ENCODE peak calls at places on chromosomes 4 and X, in five cellular contexts. F is NT2/D1, L is H1, J is GM12878, V is HepG2. S is an unnamed sample.

GRCh38 chrX:150690126-150690525 is 3.1 kb upstream of the MTMR1 start:
- DNase-seq in F (no peak), L (no peak), J (no peak), V (no peak), S (no peak)

GRCh38 chrX:123884809-123885408 is 25.1 kb downstream of the XIAP start:
- DNase-seq in F (peak), L (no peak), J (no peak), V (peak), S (peak)

GRCh38 chr4:86940176-86940575 is 5.4 kb downstream of the AFF1 start:
- DNase-seq in F (no peak), L (no peak), J (no peak), V (no peak), S (no peak)

GRCh38 chr4:78800965-78801364 is 24.8 kb downstream of the BMP2K start:
- DNase-seq in F (no peak), L (no peak), J (no peak), V (no peak), S (no peak)

GRCh38 chr4:66430856-66431255 is 760.6 kb upstream of the EPHA5 start:
- DNase-seq in F (peak), L (no peak), J (no peak), V (no peak), S (no peak)

GRCh38 chrX:13487731-13488505 is 81.5 kb upstream of the EGFL6 start:
- DNase-seq in F (peak), L (peak), J (peak), V (peak), S (peak)

GRCh38 chr4:137676357-137676998 is 144.2 kb upstream of the PCDH18 start:
- DNase-seq in F (no peak), L (no peak), J (no peak), V (no peak), S (no peak)

GRCh38 chrX:51395807-51396728 is 63.4 kb downstream of the NUDT10 start:
- DNase-seq in F (no peak), L (peak), J (no peak), V (no peak), S (peak)

GRCh38 chr4:17814140-17814539 is 3.4 kb downstream of the NCAPG start:
- DNase-seq in F (no peak), L (no peak), J (no peak), V (no peak), S (no peak)

GRCh38 chrX:30504309-30504708 is 73.3 kb downstream of the TASL start:
- DNase-seq in F (no peak), L (no peak), J (peak), V (peak), S (peak)

GRCh38 chrX:38701073-38701472 is 100.2 kb upstream of the MID1IP1 start:
- DNase-seq in F (peak), L (no peak), J (no peak), V (no peak), S (no peak)

GRCh38 chr4:677431-678293 is 3.3 kb downstream of the MYL5 start:
- DNase-seq in F (no peak), L (no peak), J (no peak), V (peak), S (no peak)

GRCh38 chr4:66235876-66236275 is 565.6 kb upstream of the EPHA5 start:
- DNase-seq in F (no peak), L (no peak), J (no peak), V (no peak), S (no peak)

GRCh38 chrX:68835468-68835867 is 6.6 kb downstream of the EFNB1 start:
- DNase-seq in F (no peak), L (peak), J (no peak), V (no peak), S (no peak)

GRCh38 chr4:98687876-98688275 is 29.5 kb upstream of the TSPAN5 start:
- DNase-seq in F (no peak), L (no peak), J (no peak), V (no peak), S (no peak)

GRCh38 chr4:153634737-153635353 is 49.2 kb upstream of the TLR2 start:
- DNase-seq in F (no peak), L (no peak), J (no peak), V (peak), S (peak)

GRCh38 chr4:36348403-36348938 is 67.1 kb downstream of the DTHD1 start:
- DNase-seq in F (no peak), L (no peak), J (peak), V (no peak), S (no peak)

GRCh38 chr4:151672996-151673395 is 87.8 kb downstream of the GATB start:
- DNase-seq in F (no peak), L (no peak), J (no peak), V (no peak), S (no peak)

GRCh38 chr4:114694770-114695169 is 96.2 kb downstream of the UGT8 start:
- DNase-seq in F (peak), L (no peak), J (peak), V (peak), S (peak)

GRCh38 chrX:65035451-65035779 is 59.2 kb upstream of the ZC4H2 start:
- DNase-seq in F (peak), L (peak), J (no peak), V (no peak), S (no peak)

GRCh38 chr4:105092768-105093167 is 53.9 kb upstream of the TET2 start:
- DNase-seq in F (no peak), L (no peak), J (no peak), V (no peak), S (no peak)

GRCh38 chr4:105092356-105092755 is 54.3 kb upstream of the TET2 start:
- DNase-seq in F (no peak), L (no peak), J (no peak), V (no peak), S (no peak)

GRCh38 chr4:105093975-105094374 is 52.7 kb upstream of the TET2 start:
- DNase-seq in F (no peak), L (no peak), J (no peak), V (no peak), S (no peak)

DNA sequence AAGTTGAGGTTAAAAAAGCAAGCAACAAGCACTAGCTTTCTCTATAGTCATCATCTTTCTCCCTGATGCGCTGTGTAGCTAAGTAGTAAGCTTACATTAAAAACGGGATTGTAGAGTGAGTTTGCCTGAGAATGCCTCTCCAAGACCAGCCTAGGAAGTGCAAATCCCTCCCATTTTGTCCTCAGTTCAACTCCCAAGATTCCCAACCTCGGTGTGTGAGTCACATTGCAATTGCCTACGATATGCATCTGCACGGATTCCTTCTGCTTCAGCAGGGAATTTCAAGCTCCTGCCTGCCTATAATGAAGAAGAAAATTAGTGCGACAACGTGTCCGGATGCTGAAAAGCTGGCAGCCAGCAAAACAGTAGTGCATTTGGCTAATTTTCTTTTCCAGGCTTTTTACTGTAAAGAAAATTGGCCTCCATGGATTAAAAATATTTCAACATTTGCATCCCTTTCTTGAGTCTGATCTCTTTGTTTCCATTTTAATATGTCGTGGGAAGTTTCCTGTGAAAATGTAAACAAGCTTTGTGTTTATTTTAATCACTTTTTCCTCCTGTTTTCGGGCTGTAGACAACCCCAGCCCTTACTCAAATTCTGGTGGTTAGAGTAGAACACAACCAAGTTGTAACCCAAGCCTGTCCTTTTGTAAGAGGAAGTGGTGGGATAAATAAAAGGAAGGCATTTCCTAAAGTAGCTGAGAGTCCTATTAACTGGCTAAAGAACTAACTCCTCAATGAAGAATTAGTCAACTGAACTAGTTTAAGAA is 58.4 kb upstream of the TET2 start:
- DNase-seq in F (peak), L (no peak), J (no peak), V (no peak), S (no peak)
- TF ChIP-seq SUZ12 in F (no peak), L (no peak), J (no peak), V (no peak), S (no peak)

GRCh38 chr4:189084671-189085070 is 856.0 kb upstream of the FRG1 start:
- DNase-seq in F (no peak), L (no peak), J (no peak), V (no peak), S (no peak)
- TF ChIP-seq SUZ12 in F (no peak), L (no peak), J (no peak), V (no peak), S (no peak)

DNA sequence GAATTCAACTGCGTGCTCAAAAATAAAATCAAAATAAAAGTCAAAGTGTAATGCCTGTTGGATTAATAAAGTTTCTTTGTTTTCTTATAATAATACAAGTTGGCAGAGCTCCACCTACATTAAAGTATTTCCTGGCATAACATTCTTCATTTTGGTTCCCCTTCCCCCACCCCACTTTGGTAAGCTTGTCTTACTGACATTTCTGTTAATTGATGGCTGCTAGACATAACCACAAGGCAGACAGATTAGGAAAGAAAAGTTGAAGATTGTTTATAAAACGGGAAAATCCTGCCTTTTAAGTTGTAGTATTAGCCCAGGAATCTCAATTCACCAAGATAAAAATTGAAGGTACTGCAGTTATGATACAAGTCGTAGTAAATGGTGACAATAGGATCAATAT is 246.5 kb upstream of the RPS6KA3 start:
- DNase-seq in F (no peak), L (no peak), J (no peak), V (no peak), S (no peak)
- TF ChIP-seq SUZ12 in F (no peak), L (no peak), J (no peak), V (no peak), S (no peak)

DNA sequence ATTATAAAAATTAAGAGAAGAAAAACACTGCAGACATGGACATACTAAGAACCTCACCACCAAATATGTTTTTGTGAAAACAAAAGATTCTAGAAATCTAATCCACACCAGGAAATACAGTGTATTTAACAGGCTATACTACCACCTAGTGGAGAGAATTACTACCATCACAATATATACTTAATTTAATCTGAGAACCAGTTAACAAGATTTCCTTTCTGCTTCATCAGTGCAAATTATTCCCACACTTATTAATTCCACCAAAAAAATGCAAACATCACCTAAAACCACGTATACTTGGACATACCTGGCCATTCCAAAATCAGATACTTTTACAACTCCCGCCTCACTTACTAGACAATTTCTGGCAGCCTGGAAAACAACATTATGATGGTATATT is 7.0 kb upstream of the TXK start:
- DNase-seq in F (no peak), L (no peak), J (no peak), V (peak), S (peak)
- TF ChIP-seq SUZ12 in F (no peak), L (no peak), J (no peak), V (no peak), S (no peak)

DNA sequence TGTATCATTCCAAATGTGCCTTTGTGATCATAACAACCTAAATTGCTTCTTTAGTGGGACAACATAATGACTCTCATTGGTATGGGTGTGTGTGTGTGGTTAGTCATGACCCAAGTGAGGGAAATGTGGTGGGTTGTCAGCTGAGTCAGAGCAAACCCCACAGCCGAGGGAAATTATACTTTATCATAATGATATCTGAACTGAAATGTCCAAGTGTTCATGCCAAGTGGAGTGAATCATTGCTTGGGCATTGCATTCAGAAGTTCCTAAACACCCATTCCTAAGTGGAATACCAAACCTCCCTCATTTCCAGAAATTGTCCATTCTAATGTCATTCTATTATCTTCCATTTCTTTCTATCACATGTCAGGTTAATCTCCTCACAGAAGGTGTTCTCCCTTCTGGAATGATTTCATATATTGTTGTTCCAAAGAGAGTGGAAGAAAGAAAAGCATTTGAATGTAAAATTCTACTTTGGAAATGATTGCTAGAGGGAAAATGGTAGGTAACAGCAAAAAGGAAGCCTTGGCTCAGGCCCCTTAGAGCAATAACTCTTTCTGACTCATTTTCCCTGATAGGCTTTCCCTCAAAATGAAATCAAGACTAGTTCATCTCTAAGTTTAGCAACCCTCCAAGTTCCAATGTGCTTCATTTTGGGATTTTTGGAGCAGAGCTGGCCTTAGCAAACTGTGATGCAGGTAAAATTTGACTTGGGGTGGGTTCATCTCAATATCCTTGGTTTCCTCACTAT is 230.7 kb upstream of the KCNIP4 start:
- DNase-seq in F (no peak), L (no peak), J (no peak), V (no peak), S (no peak)
- TF ChIP-seq SUZ12 in F (no peak), L (no peak), J (no peak), V (no peak), S (no peak)

S was measured in HEK293T.